ENCODE peak calls at places on chromosomes 7 and 10, in nine cellular contexts. O is NCI-H1092; M is left cardiac atrium; A is glomerular endothelial cell; T is GM12865; E is GM23248; B is T1000; H is thoracic aorta; C is activated CD8-positive, alpha-beta T cell treated with anti-CD3 and anti-CD28 coated beads, Interleukin-2, amount 10 ng/mL, durations not matched to agents 7 days and 5 days. L is an unnamed sample.

GRCh38 chr7:158295966-158296797 is 291.4 kb downstream of the PTPRN2 start:
- DNase-seq in O (no peak), T (no peak), C (peak), H (no peak), A (no peak), M (no peak), B (no peak), E (no peak), L (no peak)

GRCh38 chr10:97782455-97783228 is 10.8 kb upstream of the SFRP5 start:
- DNase-seq in M (no peak), A (no peak), C (no peak), E (no peak), O (no peak), B (no peak), T (no peak), H (no peak), L (no peak)

GRCh38 chr7:28310449-28310848 is 101.9 kb upstream of the CREB5 start:
- DNase-seq in A (no peak), B (no peak), T (no peak), M (no peak), H (no peak), E (no peak), O (no peak), C (no peak), L (no peak)

GRCh38 chr7:121475806-121476205 is 79.7 kb upstream of the FAM3C start:
- DNase-seq in H (no peak), M (peak), B (no peak), E (no peak), T (no peak), O (no peak), C (no peak), A (no peak), L (no peak)

GRCh38 chr7:21616796-21617436 is 74.1 kb downstream of the DNAH11 start:
- DNase-seq in O (no peak), M (no peak), B (no peak), H (no peak), T (no peak), E (peak), C (no peak), A (peak), L (no peak)

GRCh38 chr7:127957886-127958285 is 73.4 kb downstream of the LRRC4 start:
- DNase-seq in H (no peak), E (no peak), B (no peak), T (no peak), M (no peak), A (no peak), C (no peak), O (no peak), L (no peak)

GRCh38 chr10:33041783-33042437 is 83.9 kb upstream of the ITGB1 start:
- DNase-seq in A (no peak), O (no peak), E (no peak), B (no peak), T (no peak), H (no peak), M (no peak), C (no peak), L (no peak)

GRCh38 chr10:129910861-129911260 is 53.2 kb downstream of the EBF3 start:
- DNase-seq in T (no peak), O (no peak), A (no peak), B (no peak), H (no peak), E (no peak), M (no peak), C (no peak), L (no peak)

GRCh38 chr10:20892011-20892585 is 5.0 kb downstream of the NEBL start:
- DNase-seq in B (no peak), M (peak), C (no peak), H (no peak), O (no peak), E (no peak), A (no peak), T (no peak), L (no peak)

L was measured in tibial nerve.